ENCODE peak calls at places on chromosomes 7 and 10, in four cellular contexts. J is IMR-90; R is small intestine; K is CD8-positive, alpha-beta T cell. W is an unnamed sample. For H3K36me3, the result is how much of the 10 kb centered on the place peaks cover.

GRCh38 chr10:114489521-114490310 is 85.4 kb upstream of the AFAP1L2 start:
- DNase-seq in K (no peak), R (no peak), J (no peak), W (no peak)

GRCh38 chr7:1897076-1897860 is 227.2 kb downstream of the ELFN1 start:
- DNase-seq in K (no peak), R (no peak), J (peak), W (no peak)

GRCh38 chr10:42963302-42963701 is 113.6 kb upstream of the RET start:
- DNase-seq in R (no peak), J (no peak), K (no peak), W (no peak)

GRCh38 chr7:56110611-56111010 is 4.3 kb upstream of the CHCHD2 start:
- DNase-seq in K (no peak), J (no peak), R (no peak), W (no peak)

GRCh38 chr7:138097064-138097741 is 20.9 kb downstream of the AKR1D1 start:
- DNase-seq in K (no peak), R (peak), J (no peak), W (no peak)

GRCh38 chr10:19815478-19816419 is 483 bp upstream of the PLXDC2 start:
- DNase-seq in K (no peak), R (peak), J (peak), W (peak)

GRCh38 chr10:74589226-74589673 is 237.2 kb upstream of the KAT6B start:
- DNase-seq in K (peak), J (peak), R (peak), W (peak)

GRCh38 chr10:121459279-121459764 is 138.9 kb downstream of the FGFR2 start:
- DNase-seq in R (no peak), J (no peak), K (no peak), W (no peak)

GRCh38 chr7:133668296-133669060 is 415.6 kb downstream of the EXOC4 start:
- DNase-seq in J (peak), K (no peak), R (no peak), W (no peak)

GRCh38 chr7:70618020-70618551 is 513.9 kb upstream of the GALNT17 start:
- DNase-seq in R (no peak), J (no peak), K (no peak), W (no peak)

GRCh38 chr7:2723138-2723850 is 35.3 kb downstream of the AMZ1 start:
- DNase-seq in K (no peak), J (no peak), R (no peak), W (no peak)

GRCh38 chr7:98287486-98287959 is 6.0 kb downstream of the BRI3 start:
- DNase-seq in J (no peak), R (peak), K (no peak), W (no peak)

GRCh38 chr7:27151945-27152815 is at the start of gene HOXA3:
- DNase-seq in K (no peak), R (no peak), J (peak), W (peak)

GRCh38 chr7:17680026-17680425 is 260.3 kb downstream of the SNX13 start:
- DNase-seq in K (no peak), J (peak), R (no peak), W (peak)

GRCh38 chr10:131852823-131853609 is 47.8 kb upstream of the PPP2R2D start:
- DNase-seq in K (no peak), R (no peak), J (no peak), W (peak)

GRCh38 chr7:155682484-155682883 is 38.0 kb downstream of the RBM33 start:
- DNase-seq in R (peak), K (no peak), J (no peak), W (peak)

GRCh38 chr10:3482200-3482993 is 302.6 kb downstream of the KLF6 start:
- DNase-seq in R (peak), K (no peak), J (peak), W (peak)

GRCh38 chr7:28410628-28411578 is 1.4 kb upstream of the CREB5 start:
- DNase-seq in J (peak), R (no peak), K (no peak), W (peak)

GRCh38 chr7:44101966-44102845 is 1.9 kb upstream of the AEBP1 start:
- DNase-seq in R (no peak), J (peak), K (no peak), W (no peak)

GRCh38 chr7:133702903-133703302 is 424.2 kb upstream of the LRGUK start:
- DNase-seq in K (no peak), R (no peak), J (no peak), W (no peak)

GRCh38 chr7:141397236-141398163 is 153.7 kb upstream of the AGK start:
- DNase-seq in K (no peak), R (no peak), J (no peak), W (no peak)

GRCh38 chr7:148901178-148901577 is 17.1 kb upstream of the EZH2 start:
- DNase-seq in R (no peak), J (no peak), K (no peak), W (no peak)

GRCh38 chr7:51019891-51020855 is 237.5 kb upstream of the GRB10 start:
- DNase-seq in R (no peak), K (no peak), J (peak), W (no peak)

GRCh38 chr7:101172854-101173751 is 7.0 kb downstream of the NAT16 start:
- DNase-seq in R (peak), K (no peak), J (peak), W (peak)

GRCh38 chr7:48028937-48029336 is at the start of gene SUN3:
- DNase-seq in R (no peak), K (no peak), J (no peak), W (no peak)

GRCh38 chr7:43143918-43144589 is 31.6 kb downstream of the HECW1 start:
- DNase-seq in K (no peak), J (no peak), R (no peak), W (no peak)

GRCh38 chr7:90723866-90724265 is 127.7 kb downstream of the CDK14 start:
- DNase-seq in J (no peak), K (no peak), R (no peak), W (no peak)

GRCh38 chr7:102303669-102304422 is 17.2 kb downstream of the SH2B2 start:
- DNase-seq in K (no peak), J (no peak), R (no peak), W (peak)

GRCh38 chr7:99123571-99124033 is 20.3 kb downstream of the SMURF1 start:
- DNase-seq in R (no peak), J (peak), K (no peak), W (no peak)

GRCh38 chr7:36264123-36264916 is 111.3 kb downstream of the EEPD1 start:
- DNase-seq in K (no peak), J (peak), R (no peak), W (no peak)

DNA sequence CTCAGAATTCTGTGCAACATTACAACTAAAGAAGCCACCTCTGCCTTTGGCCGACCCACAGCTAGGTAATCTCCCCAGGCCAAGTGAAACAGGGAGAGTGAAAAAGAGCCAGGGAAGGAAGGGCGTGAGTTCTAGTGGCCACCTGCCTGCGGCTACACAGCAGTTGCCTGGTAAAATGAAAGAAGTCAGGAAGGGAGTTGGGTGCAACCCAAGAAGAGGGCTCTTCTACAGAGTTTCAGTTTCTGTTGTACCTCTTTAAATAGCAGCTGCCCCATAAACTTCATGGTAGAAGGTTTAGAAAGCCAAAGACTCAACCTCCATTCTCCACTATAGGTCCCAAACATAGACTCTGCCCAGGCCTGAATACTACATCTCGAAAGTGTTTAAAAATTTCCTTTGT is 76.2 kb upstream of the TMEM168 start:
- DNase-seq in K (no peak), R (peak), J (no peak), W (no peak)
- H3K36me3 ChIP-seq in K (under half), R (under half), J (under half), W (under half)

GRCh38 chr7:150990416-150991186 is at the start of gene NOS3:
- DNase-seq in K (no peak), R (no peak), J (no peak), W (no peak)

GRCh38 chr7:150989456-150989855 is 1.4 kb upstream of the NOS3 start:
- DNase-seq in R (no peak), J (no peak), K (no peak), W (no peak)

GRCh38 chr7:150986099-150986512 is 4.7 kb upstream of the NOS3 start:
- DNase-seq in K (no peak), R (peak), J (peak), W (no peak)

GRCh38 chr7:150986556-150986955 is 4.3 kb upstream of the NOS3 start:
- DNase-seq in J (no peak), K (no peak), R (no peak), W (no peak)

GRCh38 chr7:150988230-150989226 is 2.3 kb upstream of the NOS3 start:
- DNase-seq in J (no peak), R (no peak), K (peak), W (peak)
- H3K27ac ChIP-seq in J (no peak), R (peak), K (no peak), W (no peak)

GRCh38 chr7:128356546-128357365 is 4.7 kb downstream of the PRRT4 start:
- DNase-seq in K (no peak), J (no peak), R (no peak), W (no peak)
- H3K4me3 ChIP-seq in K (no peak), J (no peak), R (no peak), W (no peak)

DNA sequence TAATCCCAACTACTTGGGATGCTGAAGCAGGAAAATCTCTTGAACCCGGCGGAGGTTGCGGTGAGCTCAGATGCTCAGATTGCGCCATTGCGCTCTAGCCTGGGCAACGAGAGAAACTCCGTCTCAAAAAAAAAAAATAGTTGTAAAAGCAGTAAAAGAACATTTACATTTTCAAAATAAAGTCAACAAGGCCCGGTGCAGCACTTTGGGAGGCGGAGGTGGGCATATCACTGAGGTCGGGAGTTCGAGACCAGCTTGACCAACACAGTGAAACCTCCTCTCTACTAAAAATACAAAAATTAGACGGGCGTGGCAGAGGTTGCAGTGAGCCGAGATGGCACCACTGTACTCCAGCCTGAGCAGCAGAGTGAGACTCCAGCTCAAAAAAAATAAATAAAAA is 4.0 kb downstream of the CCAR1 start:
- DNase-seq in R (no peak), J (no peak), K (no peak), W (no peak)
- H3K36me3 ChIP-seq in R (under half), J (under half), K (under half), W (half or more)

DNA sequence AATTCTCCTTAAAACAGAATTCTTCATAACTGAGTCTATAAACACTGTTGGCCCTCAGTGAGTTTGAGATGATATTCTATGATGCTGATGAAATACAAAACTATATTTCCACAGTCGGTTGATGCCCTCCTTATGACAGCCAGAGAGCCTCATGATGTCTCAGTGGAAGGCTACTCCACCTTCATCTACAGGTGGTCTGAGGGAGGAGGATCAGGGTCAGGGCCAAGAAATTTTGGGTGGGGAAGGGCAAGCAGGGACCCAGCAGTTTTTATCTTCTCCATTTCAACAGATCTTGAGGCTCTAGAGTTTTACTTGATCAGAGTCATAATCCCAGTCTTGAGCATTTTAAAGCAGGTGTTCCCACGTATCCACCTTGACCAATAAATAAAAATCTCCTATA is 90.8 kb downstream of the CCDC71L start:
- DNase-seq in J (no peak), R (no peak), K (no peak), W (no peak)
- H3K27ac ChIP-seq in J (no peak), R (no peak), K (no peak), W (no peak)

GRCh38 chr10:99533496-99534455 is 1.0 kb downstream of the NKX2-3 start:
- DNase-seq in K (no peak), J (no peak), R (no peak), W (no peak)

GRCh38 chr10:99535764-99536399 is 3.1 kb downstream of the NKX2-3 start:
- DNase-seq in K (no peak), R (no peak), J (no peak), W (no peak)

GRCh38 chr10:99534939-99535763 is 2.4 kb downstream of the NKX2-3 start:
- DNase-seq in J (no peak), R (no peak), K (no peak), W (no peak)

GRCh38 chr10:99532687-99533495 is at the start of gene NKX2-3:
- DNase-seq in K (no peak), J (peak), R (peak), W (no peak)

DNA sequence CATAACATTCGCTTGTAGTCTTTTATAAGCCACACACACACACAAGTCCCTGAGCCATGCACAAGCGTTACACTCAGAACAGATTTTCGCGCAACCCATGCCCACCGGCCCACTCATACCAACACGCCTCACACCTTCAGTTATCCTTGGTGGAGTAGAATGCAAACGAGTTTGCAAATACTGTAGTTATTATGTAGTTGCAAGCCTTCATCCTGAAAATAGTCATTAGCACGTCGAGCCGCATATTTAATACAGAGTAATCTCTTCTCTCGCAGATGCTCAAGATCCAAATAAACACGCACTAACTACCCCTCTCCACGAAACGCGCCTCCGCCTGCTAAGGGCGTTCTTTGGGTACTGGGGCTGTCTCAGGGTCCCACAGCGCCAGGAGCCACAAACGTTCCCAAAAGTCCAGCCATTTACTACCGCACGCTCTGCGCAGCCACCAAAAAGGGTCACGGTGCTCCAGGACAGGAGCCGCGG is 1.8 kb downstream of the NKX2-3 start:
- DNase-seq in J (no peak), R (no peak), K (no peak), W (no peak)
- H3K4me3 ChIP-seq in J (no peak), R (peak), K (no peak), W (no peak)

GRCh38 chr7:21044384-21044783 is 257.7 kb upstream of the SP8 start:
- DNase-seq in K (no peak), R (no peak), J (no peak), W (no peak)

GRCh38 chr7:21044913-21045312 is 258.2 kb upstream of the SP8 start:
- DNase-seq in K (no peak), J (no peak), R (no peak), W (no peak)

GRCh38 chr7:21041252-21041651 is 254.6 kb upstream of the SP8 start:
- DNase-seq in J (no peak), K (no peak), R (no peak), W (no peak)

GRCh38 chr7:21041666-21042065 is 255.0 kb upstream of the SP8 start:
- DNase-seq in R (no peak), J (no peak), K (no peak), W (no peak)
- H3K36me3 ChIP-seq in R (under half), J (under half), K (under half), W (under half)

GRCh38 chr10:75610187-75610586 is 178.8 kb downstream of the LRMDA start:
- DNase-seq in R (no peak), K (no peak), J (no peak), W (no peak)

GRCh38 chr10:75613685-75614587 is 182.5 kb downstream of the LRMDA start:
- DNase-seq in R (peak), J (no peak), K (no peak), W (no peak)

GRCh38 chr10:75612904-75613684 is 181.7 kb downstream of the LRMDA start:
- DNase-seq in J (no peak), R (no peak), K (no peak), W (no peak)

GRCh38 chr10:75611972-75612331 is 180.5 kb downstream of the LRMDA start:
- DNase-seq in R (no peak), J (no peak), K (no peak), W (no peak)

DNA sequence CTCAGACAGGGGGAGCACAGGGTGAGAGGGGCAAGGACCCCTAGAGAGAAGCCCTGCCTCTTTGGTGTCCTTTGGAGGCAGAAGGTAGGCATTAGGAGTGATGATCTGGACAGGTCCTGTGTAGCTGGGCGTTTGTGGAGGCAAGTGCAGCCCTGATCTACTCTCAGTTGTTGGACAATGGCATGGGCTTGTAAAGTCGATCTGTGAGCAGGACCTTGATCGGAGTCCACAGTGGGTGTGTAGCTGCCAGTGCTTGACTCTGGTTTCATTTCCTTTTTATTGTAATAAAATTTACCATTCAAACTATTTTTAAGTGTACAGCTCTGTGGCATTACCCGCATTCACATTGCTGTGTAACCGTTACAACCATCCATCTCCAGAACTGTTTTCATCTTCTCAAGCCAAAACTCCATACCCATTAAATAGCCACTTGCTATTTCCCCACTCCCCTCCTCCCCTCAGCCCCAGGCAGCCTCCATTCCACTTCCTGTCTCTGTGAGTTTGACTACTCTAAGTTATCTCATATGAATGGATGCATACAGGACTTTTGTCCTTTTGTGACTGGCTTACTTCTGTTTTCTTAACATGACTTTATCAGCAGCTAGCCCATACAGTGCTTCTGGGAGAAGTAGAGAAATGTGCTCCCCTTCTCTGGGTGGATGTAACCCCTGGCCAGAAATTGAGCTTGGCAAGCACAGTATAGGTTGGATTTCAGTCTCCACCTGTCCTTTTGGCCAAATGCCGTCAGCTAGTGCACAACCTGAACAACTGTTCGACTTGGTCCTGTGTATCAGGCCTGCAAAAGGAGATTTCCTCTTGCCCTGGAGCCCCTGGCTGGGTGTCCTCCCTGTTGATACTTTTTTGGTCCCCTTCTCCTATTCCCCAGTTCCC is 179.9 kb downstream of the LRMDA start:
- DNase-seq in K (no peak), R (peak), J (no peak), W (no peak)
- H3K27ac ChIP-seq in K (no peak), R (peak), J (no peak), W (no peak)

GRCh38 chr10:571643-572042 is 117.8 kb downstream of the DIP2C start:
- DNase-seq in K (no peak), R (no peak), J (peak), W (no peak)

GRCh38 chr10:572066-572465 is 117.4 kb downstream of the DIP2C start:
- DNase-seq in R (no peak), K (no peak), J (no peak), W (no peak)

GRCh38 chr10:576130-576465 is 113.4 kb downstream of the DIP2C start:
- DNase-seq in J (peak), K (no peak), R (no peak), W (no peak)

GRCh38 chr10:572696-573095 is 116.8 kb downstream of the DIP2C start:
- DNase-seq in J (no peak), K (no peak), R (no peak), W (no peak)

GRCh38 chr10:575312-576129 is 113.9 kb downstream of the DIP2C start:
- DNase-seq in R (peak), K (no peak), J (no peak), W (peak)
- H3K4me3 ChIP-seq in R (no peak), K (no peak), J (no peak), W (no peak)

GRCh38 chr10:88938938-88939337 is 13.6 kb downstream of the ACTA2 start:
- DNase-seq in R (no peak), J (no peak), K (no peak), W (no peak)
- H3K36me3 ChIP-seq in R (under half), J (half or more), K (under half), W (half or more)